ENCODE peak calls at places on chromosome 12, in eight cellular contexts. One of them, this sample, is unnamed.

GRCh38 chr12:118175823-118176447 is 40.0 kb downstream of the PEBP1 start:
- DNase-seq in lower lobe of right lung: no peak
- DNase-seq in uterus: no peak
- DNase-seq in CD4-positive, alpha-beta memory T cell: no peak
- DNase-seq in Panc1: no peak
- DNase-seq in dorsolateral prefrontal cortex: no peak
- DNase-seq in PC-3: no peak
- DNase-seq in A549: no peak
- DNase-seq in this sample: no peak

GRCh38 chr12:127810026-127810425 is 456.9 kb upstream of the TMEM132C start:
- DNase-seq in A549: no peak
- DNase-seq in uterus: no peak
- DNase-seq in PC-3: peak
- DNase-seq in lower lobe of right lung: no peak
- DNase-seq in dorsolateral prefrontal cortex: no peak
- DNase-seq in CD4-positive, alpha-beta memory T cell: no peak
- DNase-seq in Panc1: no peak
- DNase-seq in this sample: no peak

GRCh38 chr12:100908501-100908900 is 113.9 kb downstream of the ANO4 start:
- DNase-seq in CD4-positive, alpha-beta memory T cell: no peak
- DNase-seq in A549: no peak
- DNase-seq in Panc1: no peak
- DNase-seq in lower lobe of right lung: no peak
- DNase-seq in uterus: no peak
- DNase-seq in PC-3: no peak
- DNase-seq in dorsolateral prefrontal cortex: no peak
- DNase-seq in this sample: no peak

GRCh38 chr12:53063708-53064612 is 14.1 kb downstream of the TNS2 start:
- DNase-seq in Panc1: no peak
- DNase-seq in lower lobe of right lung: no peak
- DNase-seq in CD4-positive, alpha-beta memory T cell: no peak
- DNase-seq in A549: no peak
- DNase-seq in uterus: peak
- DNase-seq in PC-3: no peak
- DNase-seq in dorsolateral prefrontal cortex: peak
- DNase-seq in this sample: peak

GRCh38 chr12:88805286-88805685 is 225.0 kb upstream of the KITLG start:
- DNase-seq in A549: no peak
- DNase-seq in PC-3: no peak
- DNase-seq in CD4-positive, alpha-beta memory T cell: no peak
- DNase-seq in lower lobe of right lung: no peak
- DNase-seq in Panc1: no peak
- DNase-seq in dorsolateral prefrontal cortex: no peak
- DNase-seq in uterus: no peak
- DNase-seq in this sample: no peak

GRCh38 chr12:26275313-26276257 is 80.2 kb downstream of the SSPN start:
- DNase-seq in PC-3: peak
- DNase-seq in lower lobe of right lung: no peak
- DNase-seq in dorsolateral prefrontal cortex: no peak
- DNase-seq in CD4-positive, alpha-beta memory T cell: no peak
- DNase-seq in A549: no peak
- DNase-seq in uterus: no peak
- DNase-seq in Panc1: no peak
- DNase-seq in this sample: no peak

GRCh38 chr12:10705655-10706054 is 17.5 kb downstream of the YBX3 start:
- DNase-seq in uterus: no peak
- DNase-seq in Panc1: no peak
- DNase-seq in lower lobe of right lung: no peak
- DNase-seq in PC-3: no peak
- DNase-seq in CD4-positive, alpha-beta memory T cell: no peak
- DNase-seq in A549: no peak
- DNase-seq in dorsolateral prefrontal cortex: no peak
- DNase-seq in this sample: no peak

GRCh38 chr12:89840162-89840922 is 131.7 kb upstream of the ATP2B1 start:
- DNase-seq in CD4-positive, alpha-beta memory T cell: no peak
- DNase-seq in A549: no peak
- DNase-seq in lower lobe of right lung: no peak
- DNase-seq in dorsolateral prefrontal cortex: no peak
- DNase-seq in PC-3: no peak
- DNase-seq in uterus: no peak
- DNase-seq in Panc1: no peak
- DNase-seq in this sample: no peak

GRCh38 chr12:88615490-88615889 is 35.2 kb upstream of the KITLG start:
- DNase-seq in Panc1: no peak
- DNase-seq in A549: no peak
- DNase-seq in dorsolateral prefrontal cortex: no peak
- DNase-seq in PC-3: no peak
- DNase-seq in lower lobe of right lung: no peak
- DNase-seq in CD4-positive, alpha-beta memory T cell: no peak
- DNase-seq in uterus: no peak
- DNase-seq in this sample: no peak

GRCh38 chr12:94262228-94263010 is 114.0 kb downstream of the PLXNC1 start:
- DNase-seq in CD4-positive, alpha-beta memory T cell: peak
- DNase-seq in PC-3: peak
- DNase-seq in dorsolateral prefrontal cortex: peak
- DNase-seq in uterus: peak
- DNase-seq in lower lobe of right lung: peak
- DNase-seq in Panc1: no peak
- DNase-seq in A549: peak
- DNase-seq in this sample: peak

GRCh38 chr12:1691123-1692007 is 495 bp downstream of the ADIPOR2 start:
- DNase-seq in CD4-positive, alpha-beta memory T cell: no peak
- DNase-seq in uterus: no peak
- DNase-seq in dorsolateral prefrontal cortex: peak
- DNase-seq in Panc1: no peak
- DNase-seq in lower lobe of right lung: peak
- DNase-seq in PC-3: peak
- DNase-seq in A549: peak
- DNase-seq in this sample: peak

GRCh38 chr12:6958609-6959375 is 7.6 kb downstream of the PTPN6 start:
- DNase-seq in Panc1: no peak
- DNase-seq in uterus: no peak
- DNase-seq in dorsolateral prefrontal cortex: no peak
- DNase-seq in A549: no peak
- DNase-seq in lower lobe of right lung: peak
- DNase-seq in PC-3: no peak
- DNase-seq in CD4-positive, alpha-beta memory T cell: peak
- DNase-seq in this sample: no peak

GRCh38 chr12:122243965-122244364 is 18.1 kb upstream of the DIABLO start:
- DNase-seq in Panc1: no peak
- DNase-seq in A549: no peak
- DNase-seq in CD4-positive, alpha-beta memory T cell: peak
- DNase-seq in lower lobe of right lung: no peak
- DNase-seq in dorsolateral prefrontal cortex: no peak
- DNase-seq in PC-3: no peak
- DNase-seq in uterus: no peak
- DNase-seq in this sample: no peak

GRCh38 chr12:72295744-72296143 is 23.6 kb downstream of the TRHDE start:
- DNase-seq in CD4-positive, alpha-beta memory T cell: no peak
- DNase-seq in A549: no peak
- DNase-seq in uterus: no peak
- DNase-seq in dorsolateral prefrontal cortex: no peak
- DNase-seq in PC-3: peak
- DNase-seq in Panc1: no peak
- DNase-seq in lower lobe of right lung: no peak
- DNase-seq in this sample: no peak

GRCh38 chr12:1741154-1741949 is 50.5 kb downstream of the ADIPOR2 start:
- DNase-seq in CD4-positive, alpha-beta memory T cell: no peak
- DNase-seq in dorsolateral prefrontal cortex: no peak
- DNase-seq in lower lobe of right lung: no peak
- DNase-seq in Panc1: no peak
- DNase-seq in uterus: no peak
- DNase-seq in PC-3: no peak
- DNase-seq in A549: no peak
- DNase-seq in this sample: no peak

GRCh38 chr12:131934535-131934934 is 5.5 kb downstream of the PUS1 start:
- DNase-seq in A549: no peak
- DNase-seq in CD4-positive, alpha-beta memory T cell: no peak
- DNase-seq in Panc1: no peak
- DNase-seq in PC-3: no peak
- DNase-seq in uterus: no peak
- DNase-seq in dorsolateral prefrontal cortex: no peak
- DNase-seq in lower lobe of right lung: no peak
- DNase-seq in this sample: peak

GRCh38 chr12:50257226-50258166 is 25.8 kb downstream of the LIMA1 start:
- DNase-seq in Panc1: no peak
- DNase-seq in A549: no peak
- DNase-seq in CD4-positive, alpha-beta memory T cell: no peak
- DNase-seq in uterus: no peak
- DNase-seq in dorsolateral prefrontal cortex: no peak
- DNase-seq in lower lobe of right lung: no peak
- DNase-seq in PC-3: peak
- DNase-seq in this sample: no peak

GRCh38 chr12:90441431-90441830 is 513.5 kb downstream of the CCER1 start:
- DNase-seq in CD4-positive, alpha-beta memory T cell: no peak
- DNase-seq in PC-3: no peak
- DNase-seq in dorsolateral prefrontal cortex: no peak
- DNase-seq in uterus: no peak
- DNase-seq in lower lobe of right lung: no peak
- DNase-seq in Panc1: no peak
- DNase-seq in A549: no peak
- DNase-seq in this sample: no peak

DNA sequence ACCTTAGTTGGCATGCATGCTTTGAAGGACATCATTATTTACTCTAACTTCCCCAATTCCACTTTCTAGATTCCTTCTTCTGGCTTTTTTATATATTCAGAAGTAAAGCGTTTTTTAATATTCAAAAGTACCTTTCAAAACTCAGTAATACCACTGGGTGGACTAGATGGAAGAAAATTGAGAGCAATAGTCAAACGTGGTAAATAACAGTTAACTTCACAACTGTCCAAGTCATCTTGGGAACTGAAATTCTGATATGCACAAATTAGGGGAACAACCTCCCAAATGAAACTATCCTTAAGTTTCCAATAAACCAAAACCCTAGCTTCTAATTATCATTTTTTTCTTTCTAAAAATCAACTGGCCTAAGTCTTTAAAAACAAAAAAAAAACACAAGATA is 9.0 kb downstream of the SINHCAF start:
- DNase-seq in lower lobe of right lung: no peak
- DNase-seq in PC-3: no peak
- DNase-seq in dorsolateral prefrontal cortex: no peak
- DNase-seq in Panc1: no peak
- DNase-seq in uterus: no peak
- DNase-seq in CD4-positive, alpha-beta memory T cell: no peak
- DNase-seq in A549: no peak
- DNase-seq in this sample: no peak
- H3K27ac ChIP-seq in lower lobe of right lung: peak
- H3K27ac ChIP-seq in PC-3: no peak
- H3K27ac ChIP-seq in dorsolateral prefrontal cortex: no peak
- H3K27ac ChIP-seq in Panc1: peak
- H3K27ac ChIP-seq in uterus: peak
- H3K27ac ChIP-seq in CD4-positive, alpha-beta memory T cell: peak
- H3K27ac ChIP-seq in A549: no peak
- H3K27ac ChIP-seq in this sample: peak

GRCh38 chr12:46217686-46218508 is 50.9 kb downstream of the SLC38A1 start:
- DNase-seq in lower lobe of right lung: no peak
- DNase-seq in dorsolateral prefrontal cortex: no peak
- DNase-seq in uterus: no peak
- DNase-seq in CD4-positive, alpha-beta memory T cell: peak
- DNase-seq in Panc1: no peak
- DNase-seq in A549: no peak
- DNase-seq in PC-3: no peak
- DNase-seq in this sample: no peak
- H3K27ac ChIP-seq in lower lobe of right lung: no peak
- H3K27ac ChIP-seq in dorsolateral prefrontal cortex: no peak
- H3K27ac ChIP-seq in uterus: no peak
- H3K27ac ChIP-seq in CD4-positive, alpha-beta memory T cell: peak
- H3K27ac ChIP-seq in Panc1: no peak
- H3K27ac ChIP-seq in A549: no peak
- H3K27ac ChIP-seq in PC-3: no peak
- H3K27ac ChIP-seq in this sample: peak

DNA sequence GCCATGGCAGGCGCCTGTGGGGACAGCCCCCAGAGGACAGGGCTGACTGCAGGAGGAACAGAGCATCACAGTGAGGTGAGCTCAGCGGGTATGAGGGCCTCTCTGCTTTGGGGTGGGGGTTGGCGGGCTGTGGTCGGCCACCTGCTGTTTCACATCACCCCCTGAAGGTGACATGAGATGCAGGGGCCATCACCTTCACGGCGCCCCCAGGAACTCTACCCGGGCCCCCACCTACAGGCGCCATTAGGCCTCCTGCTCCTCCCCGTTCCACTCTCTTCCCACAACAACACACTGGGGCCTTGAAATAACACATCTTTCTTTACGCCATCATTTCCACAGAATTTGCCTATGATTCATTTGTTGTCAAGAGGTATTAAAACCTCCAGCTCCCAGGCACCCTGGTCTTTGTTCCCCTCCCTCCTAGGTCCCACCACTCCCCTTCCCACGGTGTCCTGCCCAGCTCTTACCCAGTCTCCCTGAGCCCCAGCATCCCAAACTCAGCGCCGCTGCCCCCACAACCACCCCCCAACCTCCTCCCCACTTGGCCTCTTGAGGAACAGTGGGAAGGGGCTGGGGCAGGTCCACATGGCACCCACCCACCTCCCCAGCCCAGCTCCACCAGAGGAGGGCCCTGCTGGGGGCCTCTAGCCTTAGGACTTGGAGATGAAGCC is 12.7 kb upstream of the HDAC7 start:
- DNase-seq in PC-3: no peak
- DNase-seq in A549: no peak
- DNase-seq in CD4-positive, alpha-beta memory T cell: no peak
- DNase-seq in Panc1: no peak
- DNase-seq in uterus: no peak
- DNase-seq in dorsolateral prefrontal cortex: no peak
- DNase-seq in lower lobe of right lung: no peak
- DNase-seq in this sample: no peak
- H3K27ac ChIP-seq in PC-3: no peak
- H3K27ac ChIP-seq in A549: peak
- H3K27ac ChIP-seq in CD4-positive, alpha-beta memory T cell: peak
- H3K27ac ChIP-seq in Panc1: no peak
- H3K27ac ChIP-seq in uterus: no peak
- H3K27ac ChIP-seq in dorsolateral prefrontal cortex: no peak
- H3K27ac ChIP-seq in lower lobe of right lung: no peak
- H3K27ac ChIP-seq in this sample: no peak

DNA sequence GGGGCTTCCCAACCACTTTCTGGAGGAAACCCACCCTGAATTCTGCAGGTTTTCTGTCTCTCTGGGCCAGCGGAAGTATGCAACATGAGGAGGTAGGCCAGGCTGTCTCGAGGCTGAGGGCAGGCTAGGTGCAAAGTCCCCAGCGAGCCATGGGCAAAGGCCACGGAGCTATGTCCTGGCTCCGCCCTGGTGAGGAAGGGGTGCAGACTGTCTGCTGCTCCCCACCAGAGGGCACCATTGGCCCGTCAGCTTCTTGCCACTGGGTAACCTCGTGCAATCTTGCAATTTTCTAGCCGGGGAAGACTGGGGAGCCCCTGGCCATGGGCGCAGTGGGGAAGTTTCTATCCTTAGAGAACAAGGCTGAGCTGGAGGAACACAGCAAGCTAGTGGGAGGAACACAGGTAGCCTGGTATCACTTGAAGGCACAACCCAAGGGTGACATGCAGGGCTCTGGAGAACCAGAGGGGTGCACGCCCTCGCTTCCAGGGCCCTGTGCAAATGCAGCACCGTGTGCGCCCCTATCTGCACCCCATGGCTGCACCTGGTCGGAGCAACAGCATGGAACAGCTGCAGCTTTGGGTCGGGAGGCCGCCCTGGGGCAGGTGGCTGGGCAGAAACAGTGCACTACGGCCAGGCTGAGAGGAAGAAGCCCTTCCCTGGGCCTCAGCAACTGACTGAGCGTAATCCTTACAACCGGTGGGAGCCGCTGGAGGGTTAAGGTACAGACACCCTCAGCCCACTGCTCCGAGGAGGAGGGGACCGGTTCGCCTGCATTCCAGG is 27.6 kb upstream of the RPLP0 start:
- DNase-seq in A549: peak
- DNase-seq in dorsolateral prefrontal cortex: peak
- DNase-seq in uterus: peak
- DNase-seq in PC-3: peak
- DNase-seq in Panc1: no peak
- DNase-seq in lower lobe of right lung: peak
- DNase-seq in CD4-positive, alpha-beta memory T cell: peak
- DNase-seq in this sample: peak
- H3K27ac ChIP-seq in A549: peak
- H3K27ac ChIP-seq in dorsolateral prefrontal cortex: peak
- H3K27ac ChIP-seq in uterus: peak
- H3K27ac ChIP-seq in PC-3: peak
- H3K27ac ChIP-seq in Panc1: peak
- H3K27ac ChIP-seq in lower lobe of right lung: peak
- H3K27ac ChIP-seq in CD4-positive, alpha-beta memory T cell: peak
- H3K27ac ChIP-seq in this sample: peak

This sample was measured in left lung.